ENCODE peak calls at places on chromosomes 4 and X, in six cellular contexts. E is IMR-90, Y is mesendoderm, C is neuronal stem cell, S is H1, P is mesenchymal stem cell. B is an unnamed sample.

GRCh38 chr4:106978046-106978774 is 57.9 kb downstream of the DKK2 start:
- DNase-seq in S (peak), P (no peak), E (no peak), C (no peak), Y (peak), B (peak)

GRCh38 chr4:69689530-69690111 is 36.6 kb upstream of the UGT2A1 start:
- DNase-seq in P (peak), S (no peak), C (peak), E (peak), Y (peak), B (no peak)

GRCh38 chr4:184850431-184851199 is 24.8 kb upstream of the ACSL1 start:
- DNase-seq in C (no peak), P (no peak), Y (no peak), E (no peak), S (no peak), B (no peak)

GRCh38 chr4:121726642-121727268 is 30.0 kb upstream of the ANXA5 start:
- DNase-seq in C (peak), P (peak), Y (peak), E (peak), S (no peak), B (no peak)

GRCh38 chr4:10101559-10102192 is 14.9 kb downstream of the WDR1 start:
- DNase-seq in C (no peak), Y (no peak), P (no peak), E (no peak), S (no peak), B (no peak)

GRCh38 chr4:114911141-114911540 is 202.3 kb downstream of the NDST4 start:
- DNase-seq in P (no peak), S (no peak), C (no peak), E (no peak), Y (no peak), B (no peak)

GRCh38 chr4:30950737-30951136 is 230.6 kb downstream of the PCDH7 start:
- DNase-seq in P (no peak), C (no peak), Y (no peak), E (no peak), S (no peak), B (no peak)

GRCh38 chr4:169307581-169307980 is 36.8 kb upstream of the SH3RF1 start:
- DNase-seq in E (no peak), P (no peak), Y (peak), S (no peak), C (no peak), B (no peak)

GRCh38 chr4:7013171-7013570 is 30.0 kb upstream of the TADA2B start:
- DNase-seq in P (no peak), S (no peak), C (no peak), Y (no peak), E (no peak), B (no peak)

GRCh38 chrX:154013614-154014360 is 5.9 kb downstream of the IRAK1 start:
- DNase-seq in S (no peak), P (peak), Y (peak), C (peak), E (peak), B (peak)

GRCh38 chr4:40043786-40044185 is 12.9 kb upstream of the N4BP2 start:
- DNase-seq in S (no peak), E (no peak), C (no peak), Y (no peak), P (no peak), B (peak)
- H2BK15ac ChIP-seq in S (no peak), E (no peak), C (no peak), Y (no peak), P (no peak), B (no peak)

GRCh38 chrX:82711432-82711831 is 796.7 kb upstream of the POU3F4 start:
- DNase-seq in P (no peak), Y (no peak), S (peak), E (no peak), C (peak), B (no peak)
- H2BK15ac ChIP-seq in P (no peak), Y (no peak), S (no peak), E (no peak), C (no peak), B (no peak)

GRCh38 chr4:2607822-2608221 is 71.4 kb downstream of the FAM193A start:
- DNase-seq in E (no peak), S (no peak), P (no peak), C (no peak), Y (no peak), B (no peak)
- H2BK15ac ChIP-seq in E (no peak), S (no peak), P (no peak), C (no peak), Y (no peak), B (no peak)

DNA sequence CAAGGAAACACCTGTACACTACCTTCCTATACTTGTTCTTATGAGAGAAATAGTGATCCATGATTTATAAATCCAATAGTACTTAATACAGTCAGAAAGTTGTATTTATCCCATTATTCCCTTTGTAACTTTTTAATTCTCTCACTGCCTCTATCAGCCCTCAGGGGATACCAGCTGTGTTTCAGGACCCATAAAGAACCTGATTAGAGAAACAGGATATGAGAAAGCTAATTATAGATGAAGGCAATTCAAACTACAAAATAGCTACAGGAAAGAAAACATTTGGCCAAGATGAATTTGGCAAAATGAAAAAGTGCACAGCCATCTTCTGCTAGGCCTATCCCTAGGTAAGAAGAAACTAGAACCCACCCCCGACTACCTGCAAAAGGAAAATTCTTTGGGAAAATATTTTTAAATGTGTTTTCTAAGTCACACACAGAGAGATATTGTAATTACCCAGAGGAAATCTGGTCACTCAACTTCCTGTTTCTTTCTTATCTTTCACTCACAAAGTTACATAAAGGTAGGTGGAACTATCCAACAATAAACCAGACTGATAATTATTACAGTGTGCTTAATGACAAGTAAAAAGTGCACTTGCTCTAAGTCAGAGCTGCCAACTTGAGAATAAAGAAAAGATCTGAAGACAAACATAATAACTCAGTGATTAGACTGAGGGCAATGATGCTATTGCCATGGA is 836.5 kb upstream of the HTR2C start:
- DNase-seq in C (no peak), P (no peak), E (no peak), S (no peak), Y (no peak), B (no peak)
- H2BK15ac ChIP-seq in C (no peak), P (no peak), E (no peak), S (no peak), Y (no peak), B (no peak)

GRCh38 chr4:105601406-105601805 is 49.0 kb downstream of the ARHGEF38 start:
- DNase-seq in Y (no peak), C (no peak), E (no peak), S (no peak), P (no peak), B (no peak)
- H2BK15ac ChIP-seq in Y (no peak), C (no peak), E (no peak), S (no peak), P (no peak), B (no peak)

GRCh38 chr4:145824469-145824868 is 114.2 kb downstream of the ZNF827 start:
- DNase-seq in C (no peak), P (no peak), S (no peak), E (no peak), Y (peak), B (peak)
- H2BK15ac ChIP-seq in C (no peak), P (no peak), S (no peak), E (no peak), Y (no peak), B (no peak)

GRCh38 chr4:143558823-143559756 is 45.6 kb downstream of the SMARCA5 start:
- DNase-seq in C (no peak), S (peak), Y (peak), E (peak), P (no peak), B (peak)

GRCh38 chr4:143559757-143560147 is 46.2 kb downstream of the SMARCA5 start:
- DNase-seq in C (no peak), E (no peak), Y (no peak), P (no peak), S (no peak), B (peak)

GRCh38 chr4:143554728-143555597 is 41.5 kb downstream of the SMARCA5 start:
- DNase-seq in E (no peak), Y (no peak), C (no peak), S (no peak), P (no peak), B (no peak)

GRCh38 chr4:143558286-143558685 is 44.8 kb downstream of the SMARCA5 start:
- DNase-seq in S (no peak), P (no peak), E (no peak), C (no peak), Y (peak), B (no peak)

DNA sequence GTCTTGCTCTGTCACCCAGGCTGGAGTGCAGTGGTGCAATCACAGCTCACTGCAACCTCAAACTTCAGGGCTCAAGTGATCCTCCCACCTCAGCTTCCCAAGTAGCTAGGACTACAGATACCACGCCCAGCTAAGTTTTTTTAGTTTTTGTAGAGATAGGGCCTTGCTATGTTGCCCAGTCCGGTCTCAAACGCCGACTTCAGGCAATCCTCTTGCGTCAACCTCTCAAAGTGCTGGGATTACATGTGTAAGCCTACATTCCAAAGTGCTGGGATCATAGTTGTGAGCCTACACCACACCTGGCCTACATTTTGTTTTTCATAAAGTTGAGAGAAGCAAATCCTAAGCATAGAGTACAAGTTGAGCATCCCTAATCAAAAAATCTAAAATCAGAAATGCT is 42.2 kb downstream of the SMARCA5 start:
- DNase-seq in Y (peak), C (no peak), E (peak), S (no peak), P (no peak), B (no peak)
- H2BK15ac ChIP-seq in Y (no peak), C (no peak), E (no peak), S (no peak), P (no peak), B (no peak)

GRCh38 chrX:133655914-133656265 is 240.6 kb upstream of the GPC4 start:
- DNase-seq in S (no peak), C (no peak), P (peak), Y (no peak), E (no peak), B (no peak)
- H2BK15ac ChIP-seq in S (no peak), C (no peak), P (no peak), Y (no peak), E (no peak), B (no peak)